ENCODE peak calls at places on chromosomes 16 and 17, in ten cellular contexts. W, D, B, V, M, I, G, E, X and K are unnamed samples.

GRCh38 chr17:81070541-81071246 is 35.7 kb downstream of the BAIAP2 start:
- DNase-seq in W (no peak), D (no peak), B (no peak), V (no peak), M (no peak), I (no peak), G (no peak), E (no peak), X (no peak), K (no peak)

GRCh38 chr17:46030752-46031151 is 31.7 kb downstream of the STH start:
- DNase-seq in W (no peak), D (no peak), B (no peak), V (no peak), M (no peak), I (no peak), G (no peak), E (no peak), X (no peak), K (no peak)

GRCh38 chr17:66474810-66475497 is 172.5 kb downstream of the PRKCA start:
- DNase-seq in W (no peak), D (no peak), B (no peak), V (no peak), M (no peak), I (no peak), G (no peak), E (no peak), X (peak; percentile 22), K (no peak)

GRCh38 chr16:88695218-88695617 is 8.9 kb upstream of the SNAI3 start:
- DNase-seq in W (no peak), D (no peak), B (no peak), V (no peak), M (no peak), I (no peak), G (no peak), E (no peak), X (no peak), K (peak; percentile 79)

GRCh38 chr17:54860617-54861468 is 39.8 kb upstream of the TOM1L1 start:
- DNase-seq in W (no peak), D (no peak), B (no peak), V (no peak), M (no peak), I (no peak), G (no peak), E (no peak), X (no peak), K (no peak)

GRCh38 chr16:81478876-81479496 is 34.4 kb downstream of the CMIP start:
- DNase-seq in W (no peak), D (no peak), B (no peak), V (no peak), M (no peak), I (no peak), G (no peak), E (no peak), X (no peak), K (peak; percentile 86)

GRCh38 chr17:44222112-44222869 is 2.8 kb upstream of the UBTF start:
- DNase-seq in W (peak; percentile 62), D (peak; percentile 44), B (peak; percentile 87), V (peak; percentile 55), M (peak; percentile 90), I (peak; percentile 47), G (peak; percentile 41), E (peak; percentile 65), X (peak; percentile 91), K (peak; percentile 93)

GRCh38 chr17:17819561-17819995 is 17.2 kb downstream of the SREBF1 start:
- DNase-seq in W (no peak), D (no peak), B (no peak), V (peak; percentile 74), M (peak; percentile 91), I (no peak), G (peak; percentile 41), E (no peak), X (no peak), K (peak; percentile 90)

GRCh38 chr17:79801156-79802038 is 4.5 kb upstream of the CBX8 start:
- DNase-seq in W (no peak), D (peak; percentile 50), B (no peak), V (no peak), M (no peak), I (no peak), G (no peak), E (peak; percentile 56), X (no peak), K (no peak)

GRCh38 chr17:27579304-27579703 is 51.7 kb upstream of the LGALS9 start:
- DNase-seq in W (no peak), D (no peak), B (no peak), V (no peak), M (no peak), I (no peak), G (no peak), E (no peak), X (no peak), K (no peak)

GRCh38 chr16:50448522-50448921 is 79.7 kb upstream of the BRD7 start:
- DNase-seq in W (no peak), D (no peak), B (no peak), V (peak; percentile 34), M (no peak), I (no peak), G (no peak), E (no peak), X (no peak), K (no peak)

GRCh38 chr17:75471207-75471606 is 14.8 kb downstream of the TMEM94 start:
- DNase-seq in W (no peak), D (no peak), B (no peak), V (no peak), M (no peak), I (no peak), G (no peak), E (no peak), X (no peak), K (no peak)

GRCh38 chr17:82931696-82932060 is 91.9 kb upstream of the ZNF750 start:
- DNase-seq in W (no peak), D (no peak), B (peak; percentile 92), V (no peak), M (peak; percentile 88), I (no peak), G (no peak), E (no peak), X (no peak), K (peak; percentile 44)

GRCh38 chr16:1991588-1992474 is 2.1 kb downstream of the SYNGR3 start:
- DNase-seq in W (peak; percentile 98), D (peak; percentile 82), B (peak; percentile 98), V (peak; percentile 73), M (peak; percentile 95), I (no peak), G (peak; percentile 98), E (peak; percentile 94), X (no peak), K (peak; percentile 94)

GRCh38 chr16:12708266-12708665 is 95.4 kb downstream of the CPPED1 start:
- DNase-seq in W (no peak), D (no peak), B (no peak), V (no peak), M (no peak), I (no peak), G (no peak), E (no peak), X (no peak), K (no peak)

GRCh38 chr16:75402821-75403475 is 30.4 kb downstream of the CFDP1 start:
- DNase-seq in W (peak; percentile 19), D (no peak), B (no peak), V (peak; percentile 58), M (peak; percentile 72), I (peak; percentile 15), G (no peak), E (no peak), X (peak; percentile 68), K (no peak)

GRCh38 chr17:77127735-77128361 is 12.9 kb upstream of the SEC14L1 start:
- DNase-seq in W (peak; percentile 82), D (no peak), B (peak; percentile 80), V (no peak), M (no peak), I (no peak), G (peak; percentile 63), E (no peak), X (no peak), K (peak; percentile 84)

GRCh38 chr17:13740692-13741091 is 139.0 kb upstream of the HS3ST3A1 start:
- DNase-seq in W (no peak), D (no peak), B (no peak), V (no peak), M (no peak), I (no peak), G (no peak), E (no peak), X (no peak), K (no peak)

GRCh38 chr17:16282522-16282921 is 65.5 kb downstream of the PIGL start:
- DNase-seq in W (no peak), D (no peak), B (no peak), V (no peak), M (peak; percentile 88), I (no peak), G (no peak), E (no peak), X (no peak), K (no peak)